ENCODE peak calls at places on chromosomes 2 and 18, in nine cellular contexts. L, X, Z, Y, I, F, J, G and A are unnamed samples.

GRCh38 chr2:197904446-197904845 is 100.1 kb downstream of the PLCL1 start:
- DNase-seq in F (no peak), L (no peak), J (no peak), X (no peak), Z (no peak), G (no peak), Y (no peak), I (no peak), A (no peak)

GRCh38 chr2:122061206-122061605 is 305.8 kb downstream of the TSN start:
- DNase-seq in Z (no peak), Y (no peak), L (no peak), J (no peak), G (no peak), X (no peak), F (no peak), I (no peak), A (no peak)

GRCh38 chr2:239644016-239644415 is 243.2 kb upstream of the HDAC4 start:
- DNase-seq in I (no peak), Y (no peak), F (no peak), G (no peak), Z (no peak), J (no peak), L (no peak), X (no peak), A (no peak)

GRCh38 chr2:56182420-56182819 is 1.4 kb upstream of the CCDC85A start:
- DNase-seq in G (no peak), Y (no peak), F (no peak), I (no peak), L (no peak), Z (no peak), J (no peak), X (no peak), A (no peak)

GRCh38 chr18:49959176-49959575 is 145.8 kb upstream of the ACAA2 start:
- DNase-seq in L (no peak), X (no peak), I (no peak), F (no peak), Z (no peak), G (no peak), Y (no peak), J (no peak), A (no peak)

GRCh38 chr2:186664644-186665043 is 29.2 kb upstream of the FAM171B start:
- DNase-seq in Y (no peak), I (no peak), Z (no peak), J (no peak), X (no peak), F (no peak), L (no peak), G (no peak), A (no peak)

GRCh38 chr18:46917808-46918600 is 602 bp downstream of the KATNAL2 start:
- DNase-seq in Y (no peak), J (peak), G (no peak), I (peak), F (no peak), Z (peak), L (no peak), X (peak), A (peak)

GRCh38 chr2:71646028-71646427 is 192.7 kb downstream of the DYSF start:
- DNase-seq in F (no peak), Z (no peak), X (no peak), I (peak), G (no peak), J (no peak), Y (no peak), L (no peak), A (no peak)

GRCh38 chr2:170813611-170814550 is 2.8 kb upstream of the GAD1 start:
- DNase-seq in J (no peak), F (peak), G (no peak), X (peak), Z (no peak), I (no peak), Y (no peak), L (peak), A (no peak)

GRCh38 chr2:188852752-188853151 is 121.4 kb upstream of the COL3A1 start:
- DNase-seq in G (no peak), Z (no peak), F (no peak), I (no peak), Y (no peak), L (no peak), J (no peak), X (no peak), A (no peak)

GRCh38 chr2:197071213-197071612 is 144.7 kb upstream of the PGAP1 start:
- DNase-seq in X (no peak), L (no peak), Y (no peak), F (no peak), I (no peak), G (no peak), J (no peak), Z (no peak), A (no peak)

DNA sequence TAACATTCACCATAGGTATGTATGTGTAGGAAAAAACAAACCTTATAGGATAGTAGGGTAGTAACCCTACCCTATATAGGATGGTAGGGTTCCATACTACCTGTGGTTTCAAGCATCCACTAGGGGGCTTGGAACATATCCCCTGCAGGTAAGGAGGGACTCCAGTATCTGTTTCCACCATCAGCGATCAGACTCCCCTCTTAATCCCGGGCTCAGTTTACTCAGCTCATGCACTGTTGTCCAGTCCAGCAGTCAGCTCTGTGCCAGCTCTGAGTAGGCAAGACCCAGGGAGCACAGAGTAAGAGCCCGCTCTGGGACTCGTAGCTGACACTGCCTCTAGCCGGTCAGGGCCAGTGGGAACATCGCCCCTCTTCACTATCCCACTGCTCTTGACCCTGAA is 61.7 kb downstream of the MEX3C start:
- DNase-seq in L (peak), G (no peak), I (no peak), X (no peak), Z (peak), J (no peak), Y (no peak), F (no peak), A (no peak)
- TF ChIP-seq CTCF in L (peak), G (peak), I (peak), X (peak), Z (peak), J (no peak), Y (peak), F (peak), A (peak)

DNA sequence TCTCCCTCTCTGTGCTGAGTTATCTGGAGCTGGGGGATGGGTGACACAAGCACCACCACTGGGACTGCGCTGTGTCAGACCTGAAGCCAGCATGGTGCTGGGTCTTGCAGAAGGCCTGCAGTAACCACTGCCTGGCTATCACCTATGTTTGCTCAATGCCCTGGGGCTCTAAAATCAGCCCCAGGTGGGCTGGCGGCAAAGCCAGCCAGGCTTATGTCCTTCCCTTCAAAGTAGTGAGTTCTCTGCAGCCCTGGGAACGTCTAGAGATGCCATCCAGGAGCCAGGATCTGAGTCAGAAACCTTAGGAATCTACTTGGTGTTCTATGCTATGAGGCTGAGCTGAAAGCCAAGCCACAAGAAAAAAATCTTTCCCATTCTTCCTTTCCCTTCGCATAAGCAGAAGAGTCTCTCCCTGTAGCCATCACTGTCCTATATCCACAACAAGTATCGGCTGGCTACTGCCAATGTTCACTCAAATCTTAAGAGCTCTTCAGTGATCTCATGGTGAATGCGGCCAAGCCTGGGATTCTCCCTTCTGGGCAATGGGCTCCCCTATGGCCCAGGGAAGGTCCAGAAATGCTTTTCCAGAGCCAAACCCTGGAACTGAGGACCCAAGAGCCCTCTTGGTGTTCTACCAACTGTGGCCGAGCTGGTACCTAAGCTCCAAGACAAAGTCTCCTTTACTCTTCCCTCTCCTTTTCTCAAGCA is 248.7 kb downstream of the ZNF385B start:
- DNase-seq in X (no peak), F (no peak), I (no peak), Y (no peak), L (no peak), Z (no peak), J (no peak), G (no peak), A (no peak)
- TF ChIP-seq CTCF in X (no peak), F (no peak), I (no peak), Y (no peak), L (no peak), Z (no peak), J (no peak), G (no peak), A (no peak)

GRCh38 chr2:219643788-219644398 is 16.5 kb downstream of the SLC4A3 start:
- DNase-seq in X (peak), G (no peak), J (no peak), F (no peak), Y (no peak), L (no peak), Z (no peak), I (no peak), A (no peak)

GRCh38 chr2:219643084-219643473 is 15.6 kb downstream of the SLC4A3 start:
- DNase-seq in G (no peak), Z (no peak), L (no peak), F (no peak), X (no peak), I (no peak), Y (no peak), J (no peak), A (no peak)

GRCh38 chr2:219644801-219645480 is 17.5 kb downstream of the SLC4A3 start:
- DNase-seq in I (peak), Z (no peak), J (no peak), Y (peak), L (no peak), G (no peak), F (no peak), X (no peak), A (no peak)

GRCh38 chr2:219648963-219649362 is 21.5 kb downstream of the SLC4A3 start:
- DNase-seq in L (no peak), X (no peak), I (no peak), F (no peak), Z (no peak), G (no peak), J (no peak), Y (no peak), A (no peak)

DNA sequence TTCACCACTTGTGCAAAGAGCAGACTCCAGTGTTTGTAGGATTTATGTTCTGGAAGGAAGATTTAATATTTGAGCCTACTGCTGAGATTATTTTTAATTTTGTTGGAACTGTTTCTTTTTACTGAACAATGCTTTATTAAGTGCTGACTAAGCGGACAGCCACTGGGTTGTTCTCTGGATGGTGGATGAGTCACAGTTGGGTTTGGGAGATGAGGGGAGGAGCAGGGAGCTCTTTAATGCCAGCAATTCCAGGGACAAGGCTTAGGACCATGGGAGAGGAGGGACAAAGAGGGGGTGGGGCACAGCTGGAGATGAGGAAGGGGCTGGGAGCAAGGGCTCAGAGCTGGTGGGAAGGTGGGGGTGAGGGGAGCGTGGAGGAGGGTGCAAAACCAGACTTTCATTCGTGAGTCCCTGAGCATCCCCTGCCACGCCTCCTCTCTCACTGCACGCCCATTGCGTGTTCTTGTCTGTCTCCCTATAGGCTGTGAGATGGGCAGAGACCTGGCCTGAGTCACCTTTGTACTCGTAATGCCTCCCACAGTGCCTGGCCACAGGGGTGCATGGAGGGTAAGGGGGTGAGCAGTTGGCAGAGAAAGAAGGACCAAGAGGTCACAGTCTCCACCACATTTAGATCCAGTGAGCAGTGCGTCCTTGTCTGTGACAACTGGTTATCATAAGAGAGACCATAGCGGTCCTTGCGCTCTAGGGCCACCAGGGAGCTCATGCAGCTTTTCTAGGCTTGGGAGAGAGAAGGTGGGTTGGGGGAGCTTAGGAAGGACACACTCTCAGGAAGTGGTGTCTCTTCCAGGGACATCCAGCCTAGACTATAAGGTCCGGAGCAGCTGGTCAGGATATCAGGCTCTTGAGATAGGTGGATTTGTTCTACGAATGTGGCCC is 18.4 kb downstream of the SLC4A3 start:
- DNase-seq in Z (no peak), F (no peak), G (no peak), I (no peak), Y (no peak), L (no peak), J (no peak), X (no peak), A (no peak)
- TF ChIP-seq CTCF in Z (no peak), F (no peak), G (no peak), I (no peak), Y (no peak), L (no peak), J (no peak), X (no peak), A (no peak)

GRCh38 chr2:6078414-6078813 is 386.2 kb downstream of the SOX11 start:
- DNase-seq in J (no peak), F (no peak), I (no peak), X (no peak), Z (no peak), L (no peak), Y (no peak), G (no peak), A (no peak)
- TF ChIP-seq CTCF in J (no peak), F (no peak), I (no peak), X (no peak), Z (no peak), L (no peak), Y (no peak), G (no peak), A (no peak)

GRCh38 chr18:37553633-37554398 is 11.8 kb downstream of the CELF4 start:
- DNase-seq in F (no peak), Z (no peak), X (peak), L (no peak), J (no peak), I (no peak), G (no peak), Y (no peak), A (no peak)
- TF ChIP-seq CTCF in F (peak), Z (no peak), X (peak), L (no peak), J (no peak), I (peak), G (no peak), Y (no peak), A (peak)